ENCODE peak calls at places on chromosomes 6 and 20, in seven cellular contexts. One of them, this sample, is unnamed.
A peak's percentile ranks its signal among the peaks of the same experiment; 100 is the strongest.

GRCh38 chr6:134437376-134437775 is 119.5 kb upstream of the SGK1 start:
- DNase-seq in K562: peak; percentile 20
- DNase-seq in H1: no peak
- DNase-seq in HepG2: no peak
- DNase-seq in SK-N-SH: no peak
- DNase-seq in GM12878: peak; percentile 15
- DNase-seq in HCT116: no peak
- DNase-seq in this sample: no peak

GRCh38 chr20:2801459-2801728 is 967 bp upstream of the CPXM1 start:
- DNase-seq in HepG2: no peak
- DNase-seq in HCT116: no peak
- DNase-seq in GM12878: no peak
- DNase-seq in H1: no peak
- DNase-seq in K562: no peak
- DNase-seq in SK-N-SH: no peak
- DNase-seq in this sample: no peak

GRCh38 chr20:877814-878213 is 38.3 kb downstream of the ANGPT4 start:
- DNase-seq in H1: no peak
- DNase-seq in HCT116: no peak
- DNase-seq in SK-N-SH: no peak
- DNase-seq in GM12878: no peak
- DNase-seq in K562: no peak
- DNase-seq in HepG2: no peak
- DNase-seq in this sample: no peak

GRCh38 chr20:54625497-54625896 is 150.1 kb downstream of the DOK5 start:
- DNase-seq in H1: no peak
- DNase-seq in HCT116: no peak
- DNase-seq in GM12878: no peak
- DNase-seq in SK-N-SH: no peak
- DNase-seq in HepG2: no peak
- DNase-seq in K562: no peak
- DNase-seq in this sample: no peak

GRCh38 chr20:49171928-49172327 is 16.2 kb downstream of the STAU1 start:
- DNase-seq in HCT116: no peak
- DNase-seq in HepG2: no peak
- DNase-seq in K562: no peak
- DNase-seq in SK-N-SH: no peak
- DNase-seq in GM12878: no peak
- DNase-seq in H1: no peak
- DNase-seq in this sample: no peak

GRCh38 chr20:34124469-34125249 is 12.6 kb upstream of the EIF2S2 start:
- DNase-seq in HCT116: no peak
- DNase-seq in HepG2: no peak
- DNase-seq in K562: no peak
- DNase-seq in GM12878: no peak
- DNase-seq in SK-N-SH: peak; percentile 47
- DNase-seq in H1: no peak
- DNase-seq in this sample: no peak

GRCh38 chr20:17895641-17896246 is 72.8 kb downstream of the SNX5 start:
- DNase-seq in SK-N-SH: no peak
- DNase-seq in HepG2: no peak
- DNase-seq in K562: peak; percentile 18
- DNase-seq in GM12878: peak; percentile 11
- DNase-seq in HCT116: no peak
- DNase-seq in H1: no peak
- DNase-seq in this sample: no peak

GRCh38 chr6:142819603-142820335 is 125.2 kb downstream of the HIVEP2 start:
- DNase-seq in H1: no peak
- DNase-seq in GM12878: peak; percentile 90
- DNase-seq in SK-N-SH: no peak
- DNase-seq in K562: no peak
- DNase-seq in HepG2: no peak
- DNase-seq in HCT116: no peak
- DNase-seq in this sample: no peak

GRCh38 chr6:54301770-54302169 is 6.5 kb upstream of the TINAG start:
- DNase-seq in HepG2: no peak
- DNase-seq in HCT116: no peak
- DNase-seq in K562: no peak
- DNase-seq in H1: no peak
- DNase-seq in SK-N-SH: no peak
- DNase-seq in GM12878: no peak
- DNase-seq in this sample: no peak

GRCh38 chr6:146028250-146028789 is 542 bp upstream of the GRM1 start:
- DNase-seq in K562: peak; percentile 77
- DNase-seq in H1: no peak
- DNase-seq in SK-N-SH: peak; percentile 58
- DNase-seq in HepG2: peak; percentile 36
- DNase-seq in GM12878: no peak
- DNase-seq in HCT116: no peak
- DNase-seq in this sample: peak; percentile 68

GRCh38 chr20:21393142-21393541 is 4.2 kb downstream of the NKX2-4 start:
- DNase-seq in H1: no peak
- DNase-seq in HepG2: no peak
- DNase-seq in HCT116: no peak
- DNase-seq in GM12878: no peak
- DNase-seq in SK-N-SH: no peak
- DNase-seq in K562: no peak
- DNase-seq in this sample: no peak

GRCh38 chr6:14856177-14856576 is 389.7 kb upstream of the JARID2 start:
- DNase-seq in H1: no peak
- DNase-seq in HepG2: no peak
- DNase-seq in HCT116: no peak
- DNase-seq in K562: no peak
- DNase-seq in SK-N-SH: no peak
- DNase-seq in GM12878: no peak
- DNase-seq in this sample: no peak

GRCh38 chr6:5270093-5270680 is 8.9 kb downstream of the FARS2 start:
- DNase-seq in SK-N-SH: no peak
- DNase-seq in K562: no peak
- DNase-seq in GM12878: no peak
- DNase-seq in HepG2: no peak
- DNase-seq in H1: no peak
- DNase-seq in HCT116: no peak
- DNase-seq in this sample: no peak

GRCh38 chr6:158496700-158497099 is 63.2 kb upstream of the TMEM181 start:
- DNase-seq in HCT116: no peak
- DNase-seq in GM12878: no peak
- DNase-seq in HepG2: no peak
- DNase-seq in H1: no peak
- DNase-seq in SK-N-SH: no peak
- DNase-seq in K562: no peak
- DNase-seq in this sample: no peak

GRCh38 chr20:53408728-53409157 is 184.9 kb downstream of the ZNF217 start:
- DNase-seq in GM12878: no peak
- DNase-seq in H1: no peak
- DNase-seq in HepG2: no peak
- DNase-seq in SK-N-SH: no peak
- DNase-seq in HCT116: no peak
- DNase-seq in K562: no peak
- DNase-seq in this sample: no peak

GRCh38 chr6:108526739-108527174 is 34.0 kb upstream of the FOXO3 start:
- DNase-seq in HCT116: no peak
- DNase-seq in K562: peak; percentile 50
- DNase-seq in H1: no peak
- DNase-seq in HepG2: peak; percentile 55
- DNase-seq in GM12878: no peak
- DNase-seq in SK-N-SH: peak; percentile 64
- DNase-seq in this sample: peak; percentile 11

GRCh38 chr20:34629904-34630303 is 47.0 kb downstream of the PIGU start:
- DNase-seq in K562: no peak
- DNase-seq in GM12878: no peak
- DNase-seq in SK-N-SH: no peak
- DNase-seq in H1: no peak
- DNase-seq in HepG2: no peak
- DNase-seq in HCT116: no peak
- DNase-seq in this sample: no peak

GRCh38 chr6:43129434-43130194 is 41.5 kb upstream of the SRF start:
- DNase-seq in HepG2: peak; percentile 52
- DNase-seq in HCT116: no peak
- DNase-seq in H1: no peak
- DNase-seq in GM12878: no peak
- DNase-seq in SK-N-SH: peak; percentile 84
- DNase-seq in K562: peak; percentile 56
- DNase-seq in this sample: peak; percentile 81

GRCh38 chr6:28124971-28125353 is 553 bp downstream of the ZSCAN16 start:
- DNase-seq in GM12878: no peak
- DNase-seq in HepG2: no peak
- DNase-seq in H1: no peak
- DNase-seq in K562: no peak
- DNase-seq in SK-N-SH: no peak
- DNase-seq in HCT116: no peak
- DNase-seq in this sample: no peak

GRCh38 chr6:170087946-170088348 is 202.9 kb downstream of the DLL1 start:
- DNase-seq in K562: no peak
- DNase-seq in H1: no peak
- DNase-seq in SK-N-SH: no peak
- DNase-seq in GM12878: peak; percentile 23
- DNase-seq in HepG2: no peak
- DNase-seq in HCT116: no peak
- DNase-seq in this sample: no peak
- TF ChIP-seq JUND in K562: no peak
- TF ChIP-seq JUND in H1: no peak
- TF ChIP-seq JUND in SK-N-SH: no peak
- TF ChIP-seq JUND in GM12878: no peak
- TF ChIP-seq JUND in HepG2: no peak
- TF ChIP-seq JUND in HCT116: no peak
- TF ChIP-seq JUND in this sample: no peak

GRCh38 chr6:22322103-22322882 is 25.5 kb upstream of the PRL start:
- DNase-seq in HCT116: no peak
- DNase-seq in GM12878: no peak
- DNase-seq in HepG2: no peak
- DNase-seq in K562: no peak
- DNase-seq in SK-N-SH: no peak
- DNase-seq in H1: no peak
- DNase-seq in this sample: no peak
- TF ChIP-seq JUND in HCT116: no peak
- TF ChIP-seq JUND in GM12878: no peak
- TF ChIP-seq JUND in HepG2: no peak
- TF ChIP-seq JUND in K562: no peak
- TF ChIP-seq JUND in SK-N-SH: no peak
- TF ChIP-seq JUND in H1: no peak
- TF ChIP-seq JUND in this sample: no peak

GRCh38 chr20:62818592-62819493 is 2.0 kb downstream of the COL9A3 start:
- DNase-seq in SK-N-SH: peak; percentile 92
- DNase-seq in HepG2: peak; percentile 96
- DNase-seq in H1: no peak
- DNase-seq in K562: no peak
- DNase-seq in HCT116: no peak
- DNase-seq in GM12878: no peak
- DNase-seq in this sample: no peak
- TF ChIP-seq JUND in SK-N-SH: no peak
- TF ChIP-seq JUND in HepG2: no peak
- TF ChIP-seq JUND in H1: no peak
- TF ChIP-seq JUND in K562: no peak
- TF ChIP-seq JUND in HCT116: no peak
- TF ChIP-seq JUND in GM12878: no peak
- TF ChIP-seq JUND in this sample: no peak

GRCh38 chr20:13222319-13222716 is 1.2 kb downstream of the ISM1 start:
- DNase-seq in SK-N-SH: no peak
- DNase-seq in H1: no peak
- DNase-seq in HCT116: no peak
- DNase-seq in HepG2: no peak
- DNase-seq in K562: no peak
- DNase-seq in GM12878: no peak
- DNase-seq in this sample: no peak

GRCh38 chr20:13220194-13220856 is 749 bp upstream of the ISM1 start:
- DNase-seq in HCT116: no peak
- DNase-seq in GM12878: no peak
- DNase-seq in SK-N-SH: peak; percentile 66
- DNase-seq in K562: no peak
- DNase-seq in HepG2: no peak
- DNase-seq in H1: peak; percentile 50
- DNase-seq in this sample: peak; percentile 15

GRCh38 chr20:13220857-13221297 is at the start of gene ISM1:
- DNase-seq in GM12878: no peak
- DNase-seq in SK-N-SH: peak; percentile 68
- DNase-seq in H1: no peak
- DNase-seq in K562: no peak
- DNase-seq in HepG2: no peak
- DNase-seq in HCT116: no peak
- DNase-seq in this sample: peak; percentile 54

GRCh38 chr20:13221673-13222318 is 722 bp downstream of the ISM1 start:
- DNase-seq in SK-N-SH: peak; percentile 88
- DNase-seq in H1: no peak
- DNase-seq in HepG2: peak; percentile 65
- DNase-seq in GM12878: no peak
- DNase-seq in HCT116: peak; percentile 13
- DNase-seq in K562: no peak
- DNase-seq in this sample: peak; percentile 75

DNA sequence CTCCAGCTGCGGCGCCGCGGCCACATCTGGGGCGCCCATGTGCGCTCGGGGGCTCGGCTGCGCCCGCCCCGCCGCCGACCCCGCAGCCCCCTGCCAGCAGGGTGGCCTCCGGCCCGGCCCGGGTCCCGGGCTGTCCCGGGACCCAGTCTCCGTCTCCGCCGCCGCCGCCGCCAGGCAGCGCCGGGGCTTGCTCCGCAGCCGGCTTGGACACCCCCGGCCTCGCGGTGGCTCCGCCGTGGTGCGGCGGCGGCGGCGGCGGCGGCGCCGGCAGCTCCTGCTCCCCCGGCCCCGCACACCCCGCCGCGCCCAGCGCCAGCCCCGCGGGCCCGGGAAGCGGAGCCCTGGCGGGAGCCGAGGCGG is 219 bp downstream of the ISM1 start:
- DNase-seq in H1: no peak
- DNase-seq in HCT116: no peak
- DNase-seq in K562: no peak
- DNase-seq in SK-N-SH: no peak
- DNase-seq in HepG2: no peak
- DNase-seq in GM12878: no peak
- DNase-seq in this sample: no peak
- TF ChIP-seq JUND in H1: no peak
- TF ChIP-seq JUND in HCT116: no peak
- TF ChIP-seq JUND in K562: no peak
- TF ChIP-seq JUND in SK-N-SH: no peak
- TF ChIP-seq JUND in HepG2: no peak
- TF ChIP-seq JUND in GM12878: no peak
- TF ChIP-seq JUND in this sample: no peak

This sample was measured in T47D.